ENCODE peak calls at places on chromosomes 2 and 18, in five cellular contexts. One of them, this sample, is unnamed.

GRCh38 chr2:73877071-73877802 is 15.6 kb upstream of the ACTG2 start:
- DNase-seq in K562: no peak
- DNase-seq in ovary: no peak
- DNase-seq in stomach: no peak
- DNase-seq in tibial nerve: no peak
- DNase-seq in this sample: no peak

GRCh38 chr18:79921984-79922965 is 29.2 kb downstream of the SLC66A2 start:
- DNase-seq in stomach: peak
- DNase-seq in tibial nerve: no peak
- DNase-seq in K562: no peak
- DNase-seq in ovary: peak
- DNase-seq in this sample: no peak

GRCh38 chr2:226782092-226782713 is 17.4 kb downstream of the IRS1 start:
- DNase-seq in tibial nerve: no peak
- DNase-seq in K562: no peak
- DNase-seq in stomach: no peak
- DNase-seq in ovary: no peak
- DNase-seq in this sample: no peak

GRCh38 chr2:6888724-6889123 is 11.1 kb downstream of the RSAD2 start:
- DNase-seq in ovary: no peak
- DNase-seq in K562: peak
- DNase-seq in tibial nerve: no peak
- DNase-seq in stomach: no peak
- DNase-seq in this sample: no peak

GRCh38 chr2:100969998-100970397 is 32.1 kb upstream of the RPL31 start:
- DNase-seq in stomach: no peak
- DNase-seq in tibial nerve: no peak
- DNase-seq in ovary: no peak
- DNase-seq in K562: no peak
- DNase-seq in this sample: no peak

GRCh38 chr18:12883003-12883683 is 894 bp downstream of the PTPN2 start:
- DNase-seq in stomach: peak
- DNase-seq in ovary: no peak
- DNase-seq in K562: no peak
- DNase-seq in tibial nerve: no peak
- DNase-seq in this sample: no peak

GRCh38 chr18:3245853-3246635 is 1.6 kb upstream of the MYL12A start:
- DNase-seq in stomach: peak
- DNase-seq in ovary: peak
- DNase-seq in tibial nerve: peak
- DNase-seq in K562: peak
- DNase-seq in this sample: peak

GRCh38 chr18:74040459-74041332 is 106.9 kb downstream of the FBXO15 start:
- DNase-seq in tibial nerve: no peak
- DNase-seq in ovary: no peak
- DNase-seq in stomach: peak
- DNase-seq in K562: peak
- DNase-seq in this sample: peak

GRCh38 chr18:25678226-25678625 is 326.3 kb upstream of the ZNF521 start:
- DNase-seq in K562: no peak
- DNase-seq in stomach: no peak
- DNase-seq in tibial nerve: no peak
- DNase-seq in ovary: no peak
- DNase-seq in this sample: no peak

GRCh38 chr2:230713331-230714121 is 884 bp downstream of the CAB39 start:
- DNase-seq in ovary: peak
- DNase-seq in stomach: peak
- DNase-seq in K562: peak
- DNase-seq in tibial nerve: no peak
- DNase-seq in this sample: peak

GRCh38 chr2:229815342-229815741 is 101.0 kb upstream of the DNER start:
- DNase-seq in stomach: no peak
- DNase-seq in K562: no peak
- DNase-seq in tibial nerve: no peak
- DNase-seq in ovary: no peak
- DNase-seq in this sample: no peak

DNA sequence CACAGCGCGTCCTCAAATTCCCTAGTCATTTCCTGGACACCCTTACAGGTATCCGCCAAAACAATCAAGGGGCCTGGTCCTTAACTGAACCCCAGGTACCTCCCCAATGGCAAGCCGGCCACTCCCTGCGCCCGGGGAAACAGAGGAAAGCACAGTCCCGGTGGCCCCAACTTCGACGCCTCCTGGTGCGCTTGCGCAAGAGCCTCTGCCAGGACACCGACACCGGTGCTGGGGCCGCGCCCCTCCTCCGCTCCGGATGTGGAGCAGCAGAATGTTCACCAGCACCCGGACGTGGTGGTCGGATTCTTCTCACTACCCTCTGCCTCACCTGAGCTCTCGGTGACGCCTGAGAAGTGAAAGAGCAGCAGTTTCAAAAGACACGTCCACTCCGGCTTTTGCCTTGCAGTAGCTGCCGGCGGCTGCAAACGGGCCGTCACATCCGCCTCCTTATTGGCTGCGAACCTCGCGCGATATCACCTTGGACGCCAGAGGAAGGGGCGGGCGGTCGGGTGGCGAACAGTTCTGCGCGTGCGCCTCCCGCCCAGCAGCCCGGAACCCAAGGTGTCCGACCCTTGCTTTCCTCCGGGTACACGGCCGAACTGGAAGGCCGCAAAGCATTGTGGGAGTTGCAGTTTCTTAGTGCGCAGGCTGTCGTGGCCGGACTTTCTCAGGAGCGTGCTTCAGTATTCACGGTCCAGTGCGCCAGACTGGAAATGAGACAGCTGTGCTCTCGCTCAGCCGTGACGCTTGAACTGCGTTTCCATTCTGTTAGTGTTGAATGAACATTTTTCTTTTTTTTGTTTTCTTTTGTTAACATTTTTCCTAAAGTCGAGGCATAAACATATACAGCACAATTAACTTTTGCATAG is at the start of gene TXNDC9:
- DNase-seq in K562: peak
- DNase-seq in ovary: peak
- DNase-seq in tibial nerve: peak
- DNase-seq in stomach: peak
- DNase-seq in this sample: peak
- TF ChIP-seq EP300 in K562: no peak
- TF ChIP-seq EP300 in ovary: no peak
- TF ChIP-seq EP300 in tibial nerve: peak
- TF ChIP-seq EP300 in stomach: no peak
- TF ChIP-seq EP300 in this sample: no peak

DNA sequence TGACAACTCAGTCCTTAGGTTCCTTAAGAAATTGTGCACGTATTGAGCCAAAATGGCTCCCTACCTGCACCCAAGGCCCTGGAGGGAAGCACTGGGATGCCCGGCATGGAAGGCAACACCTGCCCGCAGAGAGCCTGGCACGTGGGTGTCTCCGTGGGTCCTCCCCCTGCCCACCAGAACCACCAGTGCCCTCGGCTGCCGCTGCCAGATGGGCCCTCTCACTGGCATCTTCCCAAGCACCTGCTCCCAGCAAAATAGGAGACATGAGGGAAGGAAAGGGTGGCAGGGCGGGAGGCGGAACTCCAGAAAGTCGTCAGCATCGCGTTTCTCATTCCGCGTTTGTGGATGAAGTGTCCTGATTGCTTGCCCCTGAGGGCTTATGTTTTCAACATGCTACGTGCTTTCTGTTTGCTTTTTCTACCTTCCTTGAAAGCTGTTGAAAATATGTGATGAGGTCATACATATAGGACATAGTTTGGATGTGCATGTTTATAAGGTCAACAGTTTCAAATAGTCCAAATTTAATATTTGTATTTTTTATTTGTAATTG is 8.8 kb upstream of the SNTG2 start:
- DNase-seq in ovary: no peak
- DNase-seq in K562: no peak
- DNase-seq in tibial nerve: no peak
- DNase-seq in stomach: no peak
- DNase-seq in this sample: no peak
- TF ChIP-seq EP300 in ovary: no peak
- TF ChIP-seq EP300 in K562: no peak
- TF ChIP-seq EP300 in tibial nerve: no peak
- TF ChIP-seq EP300 in stomach: no peak
- TF ChIP-seq EP300 in this sample: no peak

GRCh38 chr2:158529379-158530110 is 72.8 kb downstream of the PKP4 start:
- DNase-seq in K562: no peak
- DNase-seq in stomach: no peak
- DNase-seq in ovary: no peak
- DNase-seq in tibial nerve: no peak
- DNase-seq in this sample: no peak
- TF ChIP-seq EP300 in K562: no peak
- TF ChIP-seq EP300 in stomach: no peak
- TF ChIP-seq EP300 in ovary: no peak
- TF ChIP-seq EP300 in tibial nerve: no peak
- TF ChIP-seq EP300 in this sample: no peak

DNA sequence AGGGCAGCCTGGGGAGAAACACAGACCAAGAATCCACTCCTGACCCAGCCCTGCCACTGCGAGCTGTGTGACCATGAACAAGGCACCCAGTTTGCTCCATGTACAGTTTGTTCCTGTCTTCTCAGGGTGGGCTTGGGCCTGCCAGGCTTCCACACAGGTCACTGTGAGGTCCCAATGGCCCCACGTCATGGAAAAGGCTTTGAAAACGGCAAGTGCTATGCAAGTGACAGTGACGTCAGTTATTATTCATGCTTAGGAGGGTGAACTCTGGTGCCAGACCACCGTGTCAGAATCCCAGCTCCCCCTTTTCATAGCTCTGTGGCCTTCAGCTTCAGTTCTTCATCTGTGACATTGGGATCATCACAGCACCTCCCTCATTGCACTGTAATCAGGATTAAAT is 87.1 kb downstream of the TNS1 start:
- DNase-seq in stomach: no peak
- DNase-seq in ovary: no peak
- DNase-seq in tibial nerve: no peak
- DNase-seq in K562: no peak
- DNase-seq in this sample: no peak
- TF ChIP-seq EP300 in stomach: peak
- TF ChIP-seq EP300 in ovary: peak
- TF ChIP-seq EP300 in tibial nerve: peak
- TF ChIP-seq EP300 in K562: no peak
- TF ChIP-seq EP300 in this sample: peak

DNA sequence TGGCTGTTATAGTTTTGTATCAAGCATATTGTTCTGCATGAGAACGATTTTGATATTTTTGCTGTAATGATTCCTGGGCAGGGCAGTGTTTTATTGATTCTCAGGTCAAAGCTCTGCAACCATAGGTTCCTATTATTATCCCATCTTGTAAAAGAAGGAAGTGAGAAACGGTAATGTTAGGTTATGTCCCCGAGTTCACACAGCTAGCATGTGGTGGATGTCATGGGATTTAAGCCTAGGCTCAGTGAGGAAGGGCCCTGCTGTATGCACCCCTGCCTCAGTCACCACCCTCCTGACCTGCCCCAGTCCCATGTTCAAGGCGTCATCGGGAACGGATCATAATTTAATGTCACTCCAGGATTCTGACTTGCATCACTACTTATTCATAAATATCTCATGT is 10.7 kb downstream of the ACP1 start:
- DNase-seq in stomach: no peak
- DNase-seq in tibial nerve: no peak
- DNase-seq in K562: no peak
- DNase-seq in ovary: no peak
- DNase-seq in this sample: no peak
- TF ChIP-seq EP300 in stomach: no peak
- TF ChIP-seq EP300 in tibial nerve: no peak
- TF ChIP-seq EP300 in K562: no peak
- TF ChIP-seq EP300 in ovary: no peak
- TF ChIP-seq EP300 in this sample: no peak

GRCh38 chr2:219207884-219208740 is 1.5 kb downstream of the ZFAND2B start:
- DNase-seq in stomach: no peak
- DNase-seq in tibial nerve: no peak
- DNase-seq in ovary: peak
- DNase-seq in K562: no peak
- DNase-seq in this sample: no peak

GRCh38 chr2:219209236-219209635 is 2.7 kb downstream of the ZFAND2B start:
- DNase-seq in tibial nerve: no peak
- DNase-seq in K562: no peak
- DNase-seq in stomach: no peak
- DNase-seq in ovary: no peak
- DNase-seq in this sample: no peak

GRCh38 chr2:219205981-219206441 is 571 bp upstream of the ZFAND2B start:
- DNase-seq in ovary: no peak
- DNase-seq in tibial nerve: no peak
- DNase-seq in stomach: no peak
- DNase-seq in K562: no peak
- DNase-seq in this sample: no peak

GRCh38 chr2:219206442-219207253 is at the start of gene ZFAND2B:
- DNase-seq in stomach: peak
- DNase-seq in ovary: peak
- DNase-seq in tibial nerve: peak
- DNase-seq in K562: peak
- DNase-seq in this sample: peak

DNA sequence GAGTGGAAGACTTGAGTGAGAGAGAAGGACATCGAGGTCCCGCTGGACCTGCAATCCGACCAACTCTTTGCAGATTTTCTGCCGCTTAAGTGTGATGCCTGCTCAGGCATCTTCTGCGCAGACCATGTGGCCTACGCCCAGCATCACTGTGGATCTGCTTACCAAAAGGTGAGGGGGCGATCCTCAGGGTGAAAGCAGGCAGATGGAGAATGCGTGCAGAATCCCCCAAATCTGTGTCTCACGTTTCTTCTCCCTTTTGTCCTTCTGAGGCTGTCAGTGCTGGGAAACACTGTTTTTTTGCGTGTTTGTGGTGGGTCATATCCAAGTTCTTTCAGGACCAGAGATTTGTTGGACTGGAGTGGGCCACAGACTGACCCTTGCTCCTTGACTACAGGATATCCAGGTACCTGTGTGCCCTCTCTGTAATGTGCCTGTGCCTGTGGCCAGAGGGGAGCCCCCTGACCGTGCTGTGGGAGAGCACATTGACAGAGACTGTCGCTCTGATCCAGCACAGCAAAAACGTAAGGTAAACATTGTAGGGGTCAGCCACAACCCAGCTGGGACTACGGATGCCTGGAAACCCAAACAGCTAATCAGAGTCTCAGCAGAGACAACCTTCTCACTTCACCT is 787 bp downstream of the ZFAND2B start:
- DNase-seq in ovary: no peak
- DNase-seq in tibial nerve: no peak
- DNase-seq in K562: no peak
- DNase-seq in stomach: no peak
- DNase-seq in this sample: no peak
- TF ChIP-seq EP300 in ovary: no peak
- TF ChIP-seq EP300 in tibial nerve: no peak
- TF ChIP-seq EP300 in K562: no peak
- TF ChIP-seq EP300 in stomach: no peak
- TF ChIP-seq EP300 in this sample: no peak

DNA sequence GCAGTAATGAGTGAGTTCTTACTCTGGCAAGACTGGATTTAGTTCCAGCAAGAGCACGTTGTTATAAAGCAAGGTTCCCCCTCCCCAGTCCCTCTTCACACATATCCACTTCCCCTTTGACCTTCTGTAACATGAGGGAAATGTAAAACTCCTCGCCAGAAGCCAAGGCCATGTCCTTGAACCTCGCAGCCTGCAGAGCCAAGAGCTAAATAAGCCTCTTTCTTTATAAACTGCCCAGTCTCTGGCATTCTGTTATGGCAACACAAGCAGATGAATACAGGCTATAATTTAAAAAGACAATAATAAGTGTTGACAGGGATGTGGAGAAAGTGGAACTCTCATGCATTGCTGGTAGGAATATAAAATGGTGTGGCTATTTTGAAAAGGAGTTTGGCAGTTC is 60.3 kb downstream of the TLK1 start:
- DNase-seq in stomach: no peak
- DNase-seq in ovary: no peak
- DNase-seq in K562: no peak
- DNase-seq in tibial nerve: no peak
- DNase-seq in this sample: no peak
- TF ChIP-seq EP300 in stomach: no peak
- TF ChIP-seq EP300 in ovary: no peak
- TF ChIP-seq EP300 in K562: no peak
- TF ChIP-seq EP300 in tibial nerve: no peak
- TF ChIP-seq EP300 in this sample: no peak

This sample was measured in transverse colon.